ENCODE peak calls at places on chromosomes 3 and 15, in ten cellular contexts. One of them, this sample, is unnamed.

GRCh38 chr3:79005084-79005483 is 762.7 kb downstream of the ROBO1 start:
- DNase-seq in kidney: no peak
- DNase-seq in stomach: no peak
- DNase-seq in hepatocyte: no peak
- DNase-seq in SJSA1: no peak
- DNase-seq in sigmoid colon: no peak
- DNase-seq in cardiac muscle cell: no peak
- DNase-seq in naive thymus-derived CD4-positive, alpha-beta T cell: no peak
- DNase-seq in endothelial cell of umbilical vein: no peak
- DNase-seq in neuronal stem cell: no peak
- DNase-seq in this sample: no peak

GRCh38 chr15:64807051-64807749 is 18.2 kb downstream of the PIF1 start:
- DNase-seq in kidney: no peak
- DNase-seq in neuronal stem cell: no peak
- DNase-seq in stomach: no peak
- DNase-seq in sigmoid colon: peak; percentile 86
- DNase-seq in hepatocyte: no peak
- DNase-seq in naive thymus-derived CD4-positive, alpha-beta T cell: no peak
- DNase-seq in cardiac muscle cell: peak; percentile 34
- DNase-seq in SJSA1: no peak
- DNase-seq in endothelial cell of umbilical vein: no peak
- DNase-seq in this sample: peak; percentile 80

GRCh38 chr3:31219131-31219843 is 313.4 kb upstream of the STT3B start:
- DNase-seq in stomach: no peak
- DNase-seq in hepatocyte: no peak
- DNase-seq in naive thymus-derived CD4-positive, alpha-beta T cell: no peak
- DNase-seq in sigmoid colon: no peak
- DNase-seq in cardiac muscle cell: no peak
- DNase-seq in neuronal stem cell: no peak
- DNase-seq in SJSA1: no peak
- DNase-seq in kidney: no peak
- DNase-seq in endothelial cell of umbilical vein: no peak
- DNase-seq in this sample: no peak

GRCh38 chr3:107683447-107683846 is 160.7 kb downstream of the BBX start:
- DNase-seq in SJSA1: no peak
- DNase-seq in endothelial cell of umbilical vein: no peak
- DNase-seq in stomach: no peak
- DNase-seq in sigmoid colon: no peak
- DNase-seq in cardiac muscle cell: peak; percentile 16
- DNase-seq in neuronal stem cell: no peak
- DNase-seq in naive thymus-derived CD4-positive, alpha-beta T cell: no peak
- DNase-seq in kidney: no peak
- DNase-seq in hepatocyte: no peak
- DNase-seq in this sample: no peak

GRCh38 chr3:101193957-101194356 is 126.4 kb downstream of the IMPG2 start:
- DNase-seq in SJSA1: no peak
- DNase-seq in stomach: no peak
- DNase-seq in endothelial cell of umbilical vein: no peak
- DNase-seq in hepatocyte: no peak
- DNase-seq in cardiac muscle cell: no peak
- DNase-seq in naive thymus-derived CD4-positive, alpha-beta T cell: no peak
- DNase-seq in sigmoid colon: no peak
- DNase-seq in neuronal stem cell: no peak
- DNase-seq in kidney: no peak
- DNase-seq in this sample: no peak

GRCh38 chr15:56942118-56942517 is 23.7 kb downstream of the TCF12 start:
- DNase-seq in kidney: no peak
- DNase-seq in cardiac muscle cell: no peak
- DNase-seq in SJSA1: no peak
- DNase-seq in naive thymus-derived CD4-positive, alpha-beta T cell: no peak
- DNase-seq in endothelial cell of umbilical vein: no peak
- DNase-seq in stomach: no peak
- DNase-seq in neuronal stem cell: no peak
- DNase-seq in hepatocyte: no peak
- DNase-seq in sigmoid colon: no peak
- DNase-seq in this sample: no peak

GRCh38 chr3:144031938-144032337 is 60.3 kb downstream of the DIPK2A start:
- DNase-seq in cardiac muscle cell: no peak
- DNase-seq in stomach: peak; percentile 79
- DNase-seq in naive thymus-derived CD4-positive, alpha-beta T cell: no peak
- DNase-seq in sigmoid colon: peak; percentile 85
- DNase-seq in neuronal stem cell: no peak
- DNase-seq in hepatocyte: no peak
- DNase-seq in kidney: no peak
- DNase-seq in SJSA1: no peak
- DNase-seq in endothelial cell of umbilical vein: no peak
- DNase-seq in this sample: no peak

GRCh38 chr3:17795733-17796132 is 53.3 kb upstream of the TBC1D5 start:
- DNase-seq in cardiac muscle cell: no peak
- DNase-seq in SJSA1: no peak
- DNase-seq in stomach: no peak
- DNase-seq in sigmoid colon: no peak
- DNase-seq in naive thymus-derived CD4-positive, alpha-beta T cell: no peak
- DNase-seq in kidney: no peak
- DNase-seq in neuronal stem cell: no peak
- DNase-seq in hepatocyte: no peak
- DNase-seq in endothelial cell of umbilical vein: peak; percentile 10
- DNase-seq in this sample: no peak

GRCh38 chr3:100226712-100227429 is 33.9 kb upstream of the TBC1D23 start:
- DNase-seq in sigmoid colon: no peak
- DNase-seq in endothelial cell of umbilical vein: no peak
- DNase-seq in hepatocyte: peak; percentile 10
- DNase-seq in stomach: no peak
- DNase-seq in naive thymus-derived CD4-positive, alpha-beta T cell: no peak
- DNase-seq in SJSA1: no peak
- DNase-seq in cardiac muscle cell: no peak
- DNase-seq in kidney: no peak
- DNase-seq in neuronal stem cell: no peak
- DNase-seq in this sample: no peak

GRCh38 chr3:105367406-105368213 is 901 bp downstream of the ALCAM start:
- DNase-seq in cardiac muscle cell: peak; percentile 45
- DNase-seq in neuronal stem cell: peak; percentile 64
- DNase-seq in endothelial cell of umbilical vein: peak; percentile 67
- DNase-seq in hepatocyte: peak; percentile 84
- DNase-seq in naive thymus-derived CD4-positive, alpha-beta T cell: peak; percentile 41
- DNase-seq in sigmoid colon: peak; percentile 83
- DNase-seq in SJSA1: peak; percentile 62
- DNase-seq in stomach: peak; percentile 77
- DNase-seq in kidney: peak; percentile 86
- DNase-seq in this sample: peak; percentile 90

GRCh38 chr3:43638594-43639447 is 17.0 kb upstream of the ANO10 start:
- DNase-seq in naive thymus-derived CD4-positive, alpha-beta T cell: no peak
- DNase-seq in sigmoid colon: no peak
- DNase-seq in endothelial cell of umbilical vein: peak; percentile 9
- DNase-seq in hepatocyte: peak; percentile 27
- DNase-seq in cardiac muscle cell: peak; percentile 1
- DNase-seq in neuronal stem cell: no peak
- DNase-seq in SJSA1: no peak
- DNase-seq in stomach: peak; percentile 31
- DNase-seq in kidney: no peak
- DNase-seq in this sample: peak; percentile 69

GRCh38 chr15:82613764-82614163 is 33.4 kb downstream of the CPEB1 start:
- DNase-seq in kidney: peak; percentile 74
- DNase-seq in neuronal stem cell: no peak
- DNase-seq in sigmoid colon: no peak
- DNase-seq in hepatocyte: no peak
- DNase-seq in stomach: no peak
- DNase-seq in naive thymus-derived CD4-positive, alpha-beta T cell: no peak
- DNase-seq in endothelial cell of umbilical vein: no peak
- DNase-seq in SJSA1: no peak
- DNase-seq in cardiac muscle cell: no peak
- DNase-seq in this sample: no peak

GRCh38 chr15:80978685-80979084 is 10.9 kb downstream of the MESD start:
- DNase-seq in stomach: no peak
- DNase-seq in hepatocyte: no peak
- DNase-seq in neuronal stem cell: no peak
- DNase-seq in SJSA1: no peak
- DNase-seq in endothelial cell of umbilical vein: peak; percentile 58
- DNase-seq in sigmoid colon: no peak
- DNase-seq in cardiac muscle cell: no peak
- DNase-seq in naive thymus-derived CD4-positive, alpha-beta T cell: no peak
- DNase-seq in kidney: no peak
- DNase-seq in this sample: no peak

GRCh38 chr15:55588070-55588817 is at the start of gene PYGO1:
- DNase-seq in SJSA1: peak; percentile 72
- DNase-seq in neuronal stem cell: peak; percentile 71
- DNase-seq in stomach: peak; percentile 48
- DNase-seq in sigmoid colon: peak; percentile 81
- DNase-seq in endothelial cell of umbilical vein: peak; percentile 70
- DNase-seq in kidney: peak; percentile 87
- DNase-seq in cardiac muscle cell: peak; percentile 83
- DNase-seq in hepatocyte: peak; percentile 80
- DNase-seq in naive thymus-derived CD4-positive, alpha-beta T cell: peak; percentile 19
- DNase-seq in this sample: peak; percentile 89

GRCh38 chr3:184228376-184229137 is 828 bp upstream of the VWA5B2 start:
- DNase-seq in stomach: no peak
- DNase-seq in SJSA1: no peak
- DNase-seq in sigmoid colon: no peak
- DNase-seq in hepatocyte: no peak
- DNase-seq in cardiac muscle cell: no peak
- DNase-seq in endothelial cell of umbilical vein: no peak
- DNase-seq in kidney: no peak
- DNase-seq in naive thymus-derived CD4-positive, alpha-beta T cell: no peak
- DNase-seq in neuronal stem cell: no peak
- DNase-seq in this sample: peak; percentile 56

GRCh38 chr3:59809016-59809415 is 759.2 kb upstream of the CFAP20DC start:
- DNase-seq in cardiac muscle cell: no peak
- DNase-seq in naive thymus-derived CD4-positive, alpha-beta T cell: no peak
- DNase-seq in stomach: no peak
- DNase-seq in SJSA1: peak; percentile 76
- DNase-seq in sigmoid colon: no peak
- DNase-seq in kidney: no peak
- DNase-seq in neuronal stem cell: no peak
- DNase-seq in endothelial cell of umbilical vein: no peak
- DNase-seq in hepatocyte: no peak
- DNase-seq in this sample: no peak

DNA sequence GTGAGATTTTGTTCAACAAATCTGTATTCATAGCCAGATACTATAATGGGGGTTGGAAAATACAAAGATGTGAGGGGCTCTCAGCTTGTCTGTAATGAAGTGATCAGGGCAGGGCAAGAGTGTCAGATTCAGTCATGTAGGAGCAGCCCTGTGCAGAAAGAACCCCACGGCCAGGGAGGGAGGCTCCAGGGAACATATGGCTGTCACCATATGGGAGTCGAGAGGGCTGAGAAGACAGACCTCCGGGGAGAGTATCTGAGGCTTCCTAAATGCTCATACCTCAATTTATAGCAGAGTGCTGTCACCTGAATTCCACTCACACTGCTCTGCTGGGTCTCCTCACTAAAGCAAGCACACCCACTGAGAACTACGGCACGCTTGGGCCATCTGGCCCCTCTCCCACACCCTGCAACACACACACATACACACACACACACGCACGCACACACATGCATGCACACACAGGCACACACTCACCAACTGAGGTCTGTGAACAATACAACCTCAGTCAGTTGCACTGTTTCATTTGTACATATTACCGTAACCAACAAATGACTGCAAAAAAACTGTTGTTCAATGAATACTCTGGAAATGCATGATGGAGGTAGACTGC is 92.3 kb upstream of the TJP1 start:
- DNase-seq in cardiac muscle cell: no peak
- DNase-seq in SJSA1: no peak
- DNase-seq in stomach: no peak
- DNase-seq in endothelial cell of umbilical vein: no peak
- DNase-seq in naive thymus-derived CD4-positive, alpha-beta T cell: no peak
- DNase-seq in sigmoid colon: no peak
- DNase-seq in hepatocyte: no peak
- DNase-seq in kidney: no peak
- DNase-seq in neuronal stem cell: no peak
- DNase-seq in this sample: no peak
- H3K27ac ChIP-seq in cardiac muscle cell: peak overlapping the region; percentile 84
- H3K27ac ChIP-seq in SJSA1: no peak overlapping the region
- H3K27ac ChIP-seq in stomach: no peak overlapping the region
- H3K27ac ChIP-seq in endothelial cell of umbilical vein: no peak overlapping the region
- H3K27ac ChIP-seq in naive thymus-derived CD4-positive, alpha-beta T cell: no peak overlapping the region
- H3K27ac ChIP-seq in sigmoid colon: peak overlapping the region; percentile 66
- H3K27ac ChIP-seq in hepatocyte: no peak overlapping the region
- H3K27ac ChIP-seq in kidney: no peak overlapping the region
- H3K27ac ChIP-seq in neuronal stem cell: no peak overlapping the region
- H3K27ac ChIP-seq in this sample: no peak overlapping the region

DNA sequence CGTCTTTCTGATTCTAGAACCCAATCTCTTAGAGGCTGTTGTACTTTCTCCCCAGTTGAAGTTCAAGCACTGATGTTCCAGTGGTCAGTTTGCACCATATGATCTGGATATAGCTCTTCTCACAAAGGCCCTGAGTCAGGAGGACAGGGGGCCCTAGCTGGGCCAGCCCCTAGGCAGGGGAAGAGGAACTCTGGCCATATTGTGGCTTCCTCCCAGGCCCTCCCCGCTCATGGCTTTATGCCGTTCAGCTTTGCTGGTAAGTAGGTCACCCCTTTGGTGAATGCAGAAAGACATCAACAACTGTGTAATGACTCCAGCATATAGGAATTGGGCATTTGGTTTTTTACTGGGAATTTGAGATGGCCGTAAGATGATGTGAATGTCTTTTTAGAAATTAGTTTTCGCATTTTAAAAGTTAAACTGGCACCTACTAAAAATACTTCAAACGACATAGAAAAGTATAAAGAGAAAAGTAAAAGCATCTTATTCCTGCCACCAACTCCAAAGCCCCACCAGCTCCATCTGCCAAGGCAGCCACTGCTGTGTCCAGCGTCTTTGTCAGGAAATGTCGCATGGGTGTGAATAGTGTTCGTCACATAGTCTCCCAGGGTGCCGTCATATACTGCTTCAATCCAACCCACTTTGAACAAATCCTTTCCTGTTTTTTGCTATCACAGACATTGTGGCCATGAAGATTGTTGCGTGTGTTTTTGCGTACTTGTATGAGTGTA is 25.3 kb downstream of the CCR9 start:
- DNase-seq in naive thymus-derived CD4-positive, alpha-beta T cell: no peak
- DNase-seq in cardiac muscle cell: no peak
- DNase-seq in kidney: no peak
- DNase-seq in sigmoid colon: no peak
- DNase-seq in SJSA1: no peak
- DNase-seq in endothelial cell of umbilical vein: no peak
- DNase-seq in hepatocyte: no peak
- DNase-seq in stomach: no peak
- DNase-seq in neuronal stem cell: no peak
- DNase-seq in this sample: no peak
- H3K4me1 ChIP-seq in naive thymus-derived CD4-positive, alpha-beta T cell: peaks cover 29% of the 10 kb centered on the region
- H3K4me1 ChIP-seq in cardiac muscle cell: no peaks in the 10 kb centered on the region
- H3K4me1 ChIP-seq in kidney: no peaks in the 10 kb centered on the region
- H3K4me1 ChIP-seq in sigmoid colon: no peaks in the 10 kb centered on the region
- H3K4me1 ChIP-seq in SJSA1: peaks cover 50% of the 10 kb centered on the region
- H3K4me1 ChIP-seq in endothelial cell of umbilical vein: no peaks in the 10 kb centered on the region
- H3K4me1 ChIP-seq in hepatocyte: peaks cover 8% of the 10 kb centered on the region
- H3K4me1 ChIP-seq in stomach: peaks cover 11% of the 10 kb centered on the region
- H3K4me1 ChIP-seq in neuronal stem cell: peaks cover 9% of the 10 kb centered on the region
- H3K4me1 ChIP-seq in this sample: no peaks in the 10 kb centered on the region

GRCh38 chr15:58924326-58924725 is 9.2 kb downstream of the SLTM start:
- DNase-seq in kidney: no peak
- DNase-seq in neuronal stem cell: no peak
- DNase-seq in stomach: no peak
- DNase-seq in hepatocyte: no peak
- DNase-seq in sigmoid colon: no peak
- DNase-seq in endothelial cell of umbilical vein: no peak
- DNase-seq in SJSA1: no peak
- DNase-seq in naive thymus-derived CD4-positive, alpha-beta T cell: no peak
- DNase-seq in cardiac muscle cell: no peak
- DNase-seq in this sample: no peak
- H3K36me3 ChIP-seq in kidney: peaks cover 5% of the 10 kb centered on the region
- H3K36me3 ChIP-seq in neuronal stem cell: peaks cover 94% of the 10 kb centered on the region
- H3K36me3 ChIP-seq in stomach: peaks cover 63% of the 10 kb centered on the region
- H3K36me3 ChIP-seq in hepatocyte: no peaks in the 10 kb centered on the region
- H3K36me3 ChIP-seq in sigmoid colon: peaks cover 48% of the 10 kb centered on the region
- H3K36me3 ChIP-seq in endothelial cell of umbilical vein: peaks cover 5% of the 10 kb centered on the region
- H3K36me3 ChIP-seq in SJSA1: peaks cover 60% of the 10 kb centered on the region
- H3K36me3 ChIP-seq in naive thymus-derived CD4-positive, alpha-beta T cell: peaks cover 4% of the 10 kb centered on the region
- H3K36me3 ChIP-seq in cardiac muscle cell: peaks cover 18% of the 10 kb centered on the region
- H3K36me3 ChIP-seq in this sample: peaks cover 73% of the 10 kb centered on the region

GRCh38 chr3:46564190-46565112 is 1.7 kb downstream of the LRRC2 start:
- DNase-seq in stomach: no peak
- DNase-seq in hepatocyte: no peak
- DNase-seq in cardiac muscle cell: no peak
- DNase-seq in endothelial cell of umbilical vein: no peak
- DNase-seq in neuronal stem cell: no peak
- DNase-seq in naive thymus-derived CD4-positive, alpha-beta T cell: no peak
- DNase-seq in SJSA1: peak; percentile 64
- DNase-seq in kidney: peak; percentile 50
- DNase-seq in sigmoid colon: no peak
- DNase-seq in this sample: no peak
- H3K27ac ChIP-seq in stomach: peak overlapping the region; percentile 79
- H3K27ac ChIP-seq in hepatocyte: no peak overlapping the region
- H3K27ac ChIP-seq in cardiac muscle cell: no peak overlapping the region
- H3K27ac ChIP-seq in endothelial cell of umbilical vein: no peak overlapping the region
- H3K27ac ChIP-seq in neuronal stem cell: no peak overlapping the region
- H3K27ac ChIP-seq in naive thymus-derived CD4-positive, alpha-beta T cell: no peak overlapping the region
- H3K27ac ChIP-seq in SJSA1: peak overlapping the region; percentile 77
- H3K27ac ChIP-seq in kidney: no peak overlapping the region
- H3K27ac ChIP-seq in sigmoid colon: peak overlapping the region; percentile 88
- H3K27ac ChIP-seq in this sample: no peak overlapping the region

This sample was measured in endodermal cell.